ENCODE peak calls at places on chromosome 10, in five cellular contexts. C is heart left ventricle; J is HEK293T; H is stimulated activated CD8-positive, alpha-beta memory T cell treated with anti-CD3 and anti-CD28 coated beads, Interleukin-4, amount 100 ng/mL, for 24 hours; O is SJCRH30. Y is an unnamed sample.

GRCh38 chr10:50566150-50566549 is 57.6 kb downstream of the SGMS1 start:
- DNase-seq in O (no peak), C (no peak), H (no peak), J (no peak), Y (no peak)

GRCh38 chr10:86313621-86314041 is 53.0 kb downstream of the GRID1 start:
- DNase-seq in C (no peak), O (no peak), J (no peak), H (no peak), Y (no peak)

GRCh38 chr10:18400911-18401260 is 250.5 kb downstream of the NSUN6 start:
- DNase-seq in O (no peak), J (peak), C (no peak), H (no peak), Y (no peak)

GRCh38 chr10:114084225-114084624 is 40.6 kb downstream of the ADRB1 start:
- DNase-seq in J (no peak), C (no peak), H (no peak), O (no peak), Y (no peak)

GRCh38 chr10:59606551-59606961 is 103.1 kb downstream of the SLC16A9 start:
- DNase-seq in O (no peak), J (no peak), H (no peak), C (no peak), Y (no peak)

GRCh38 chr10:14583252-14583651 is 191.4 kb downstream of the FAM107B start:
- DNase-seq in C (no peak), O (no peak), H (peak), J (no peak), Y (no peak)

GRCh38 chr10:73398024-73398423 is 15.8 kb downstream of the ANXA7 start:
- DNase-seq in O (no peak), J (peak), C (no peak), H (no peak), Y (no peak)

GRCh38 chr10:69316313-69317059 is 38.2 kb downstream of the HK1 start:
- DNase-seq in C (no peak), J (no peak), H (no peak), O (no peak), Y (no peak)

GRCh38 chr10:986881-987634 is 1.2 kb upstream of the GTPBP4 start:
- DNase-seq in O (no peak), J (no peak), C (no peak), H (no peak), Y (no peak)

GRCh38 chr10:101611506-101611905 is 23.4 kb downstream of the DPCD start:
- DNase-seq in O (no peak), C (no peak), J (no peak), H (no peak), Y (no peak)

GRCh38 chr10:130138479-130138866 is 2.3 kb downstream of the GLRX3 start:
- DNase-seq in O (no peak), J (no peak), C (no peak), H (no peak), Y (no peak)

GRCh38 chr10:48187713-48188541 is 86.6 kb downstream of the FRMPD2 start:
- DNase-seq in O (no peak), H (no peak), C (no peak), J (no peak), Y (no peak)

GRCh38 chr10:4043897-4044296 is 258.9 kb upstream of the KLF6 start:
- DNase-seq in C (no peak), O (no peak), H (no peak), J (no peak), Y (no peak)

GRCh38 chr10:11036424-11037011 is 18.8 kb downstream of the CELF2 start:
- DNase-seq in J (peak), C (no peak), O (no peak), H (no peak), Y (no peak)

GRCh38 chr10:22475857-22476600 is 130.7 kb downstream of the SPAG6 start:
- DNase-seq in H (peak), J (no peak), O (no peak), C (no peak), Y (no peak)

GRCh38 chr10:46998595-46998994 is 87.4 kb downstream of the PTPN20 start:
- DNase-seq in O (no peak), C (no peak), J (no peak), H (no peak), Y (no peak)

GRCh38 chr10:93473804-93474472 is 8.2 kb downstream of the MYOF start:
- DNase-seq in C (no peak), J (no peak), H (no peak), O (no peak), Y (no peak)

GRCh38 chr10:74332398-74332797 is 181.4 kb downstream of the ADK start:
- DNase-seq in C (no peak), J (no peak), O (no peak), H (no peak), Y (no peak)

GRCh38 chr10:17599089-17599488 is 18.1 kb downstream of the HACD1 start:
- DNase-seq in H (no peak), O (no peak), C (no peak), J (peak), Y (no peak)

GRCh38 chr10:16258476-16259040 is 178.3 kb upstream of the PTER start:
- DNase-seq in C (no peak), H (no peak), J (no peak), O (no peak), Y (no peak)

GRCh38 chr10:8435186-8436055 is 380.9 kb downstream of the GATA3 start:
- DNase-seq in C (no peak), J (no peak), O (no peak), H (no peak), Y (no peak)

GRCh38 chr10:74875966-74876365 is 49.6 kb downstream of the KAT6B start:
- DNase-seq in O (no peak), C (no peak), H (no peak), J (no peak), Y (no peak)

GRCh38 chr10:11272915-11273389 is 255.3 kb downstream of the CELF2 start:
- DNase-seq in H (peak), J (no peak), O (no peak), C (no peak), Y (no peak)

GRCh38 chr10:114821915-114822770 is 563 bp downstream of the FHIP2A start:
- DNase-seq in H (peak), C (peak), O (peak), J (peak), Y (no peak)

GRCh38 chr10:132319853-132320669 is 11.9 kb upstream of the LRRC27 start:
- DNase-seq in O (peak), H (peak), J (no peak), C (no peak), Y (no peak)

GRCh38 chr10:78362406-78363022 is 328.9 kb downstream of the RPS24 start:
- DNase-seq in O (no peak), H (no peak), J (no peak), C (no peak), Y (no peak)

GRCh38 chr10:86547291-86547690 is 25.7 kb upstream of the WAPL start:
- DNase-seq in C (no peak), J (no peak), O (no peak), H (no peak), Y (no peak)

GRCh38 chr10:133438711-133439273 is 14.4 kb upstream of the SPRN start:
- DNase-seq in C (peak), O (no peak), J (peak), H (no peak), Y (no peak)

GRCh38 chr10:48938281-48938680 is 1.4 kb downstream of the LRRC18 start:
- DNase-seq in H (no peak), C (no peak), J (no peak), O (no peak), Y (no peak)

GRCh38 chr10:35998036-35998435 is 355.9 kb upstream of the FZD8 start:
- DNase-seq in C (no peak), H (no peak), J (no peak), O (no peak), Y (no peak)

GRCh38 chr10:15627617-15628196 is 92.0 kb downstream of the ITGA8 start:
- DNase-seq in O (no peak), C (no peak), J (no peak), H (no peak), Y (no peak)

GRCh38 chr10:125060851-125061556 is 99.4 kb downstream of the CTBP2 start:
- DNase-seq in O (peak), H (peak), J (peak), C (peak), Y (no peak)

Y was measured in D721Med.